ENCODE peak calls at places on chromosomes 7 and 10, in nine cellular contexts. One of them, this sample, is unnamed.

GRCh38 chr10:97532935-97533671 is 34.4 kb downstream of the UBTD1 start:
- DNase-seq in fibroblast of the aortic adventitia: peak
- DNase-seq in NB4: no peak
- DNase-seq in dorsolateral prefrontal cortex: peak
- DNase-seq in heart left ventricle: no peak
- DNase-seq in IMR-90: peak
- DNase-seq in suprapubic skin: no peak
- DNase-seq in pancreas: no peak
- DNase-seq in ascending aorta: no peak
- DNase-seq in this sample: no peak

GRCh38 chr7:39353615-39354376 is 212.4 kb upstream of the YAE1 start:
- DNase-seq in fibroblast of the aortic adventitia: peak
- DNase-seq in NB4: no peak
- DNase-seq in dorsolateral prefrontal cortex: no peak
- DNase-seq in heart left ventricle: peak
- DNase-seq in IMR-90: no peak
- DNase-seq in suprapubic skin: no peak
- DNase-seq in pancreas: peak
- DNase-seq in ascending aorta: no peak
- DNase-seq in this sample: no peak

GRCh38 chr7:82677493-82677892 is 233.9 kb upstream of the CACNA2D1 start:
- DNase-seq in fibroblast of the aortic adventitia: no peak
- DNase-seq in NB4: peak
- DNase-seq in dorsolateral prefrontal cortex: no peak
- DNase-seq in heart left ventricle: no peak
- DNase-seq in IMR-90: peak
- DNase-seq in suprapubic skin: no peak
- DNase-seq in pancreas: no peak
- DNase-seq in ascending aorta: no peak
- DNase-seq in this sample: no peak

GRCh38 chr7:99109108-99110051 is 34.5 kb downstream of the SMURF1 start:
- DNase-seq in fibroblast of the aortic adventitia: peak
- DNase-seq in NB4: no peak
- DNase-seq in dorsolateral prefrontal cortex: peak
- DNase-seq in heart left ventricle: peak
- DNase-seq in IMR-90: peak
- DNase-seq in suprapubic skin: no peak
- DNase-seq in pancreas: no peak
- DNase-seq in ascending aorta: no peak
- DNase-seq in this sample: no peak

GRCh38 chr10:133260895-133261725 is 15.6 kb downstream of the ADAM8 start:
- DNase-seq in fibroblast of the aortic adventitia: no peak
- DNase-seq in NB4: peak
- DNase-seq in dorsolateral prefrontal cortex: peak
- DNase-seq in heart left ventricle: peak
- DNase-seq in IMR-90: no peak
- DNase-seq in suprapubic skin: peak
- DNase-seq in pancreas: peak
- DNase-seq in ascending aorta: peak
- DNase-seq in this sample: peak

GRCh38 chr7:33698006-33698405 is 207.3 kb upstream of the BMPER start:
- DNase-seq in fibroblast of the aortic adventitia: no peak
- DNase-seq in NB4: no peak
- DNase-seq in dorsolateral prefrontal cortex: no peak
- DNase-seq in heart left ventricle: no peak
- DNase-seq in IMR-90: no peak
- DNase-seq in suprapubic skin: no peak
- DNase-seq in pancreas: no peak
- DNase-seq in ascending aorta: no peak
- DNase-seq in this sample: no peak

GRCh38 chr10:83078160-83078559 is 1061.1 kb upstream of the GHITM start:
- DNase-seq in fibroblast of the aortic adventitia: no peak
- DNase-seq in NB4: no peak
- DNase-seq in dorsolateral prefrontal cortex: no peak
- DNase-seq in heart left ventricle: no peak
- DNase-seq in IMR-90: no peak
- DNase-seq in suprapubic skin: no peak
- DNase-seq in pancreas: no peak
- DNase-seq in ascending aorta: no peak
- DNase-seq in this sample: no peak

GRCh38 chr7:128781126-128781525 is 5.5 kb upstream of the OPN1SW start:
- DNase-seq in fibroblast of the aortic adventitia: peak
- DNase-seq in NB4: no peak
- DNase-seq in dorsolateral prefrontal cortex: no peak
- DNase-seq in heart left ventricle: peak
- DNase-seq in IMR-90: peak
- DNase-seq in suprapubic skin: no peak
- DNase-seq in pancreas: no peak
- DNase-seq in ascending aorta: peak
- DNase-seq in this sample: no peak

GRCh38 chr7:2171855-2172254 is 60.9 kb downstream of the MAD1L1 start:
- DNase-seq in fibroblast of the aortic adventitia: no peak
- DNase-seq in NB4: peak
- DNase-seq in dorsolateral prefrontal cortex: no peak
- DNase-seq in heart left ventricle: no peak
- DNase-seq in IMR-90: no peak
- DNase-seq in suprapubic skin: no peak
- DNase-seq in pancreas: no peak
- DNase-seq in ascending aorta: no peak
- DNase-seq in this sample: no peak

GRCh38 chr7:2173184-2173827 is 59.4 kb downstream of the MAD1L1 start:
- DNase-seq in fibroblast of the aortic adventitia: no peak
- DNase-seq in NB4: no peak
- DNase-seq in dorsolateral prefrontal cortex: no peak
- DNase-seq in heart left ventricle: no peak
- DNase-seq in IMR-90: no peak
- DNase-seq in suprapubic skin: no peak
- DNase-seq in pancreas: no peak
- DNase-seq in ascending aorta: no peak
- DNase-seq in this sample: no peak

GRCh38 chr7:2170576-2171521 is 61.9 kb downstream of the MAD1L1 start:
- DNase-seq in fibroblast of the aortic adventitia: no peak
- DNase-seq in NB4: no peak
- DNase-seq in dorsolateral prefrontal cortex: no peak
- DNase-seq in heart left ventricle: no peak
- DNase-seq in IMR-90: no peak
- DNase-seq in suprapubic skin: no peak
- DNase-seq in pancreas: no peak
- DNase-seq in ascending aorta: no peak
- DNase-seq in this sample: no peak

GRCh38 chr7:2169923-2170575 is 62.7 kb downstream of the MAD1L1 start:
- DNase-seq in fibroblast of the aortic adventitia: no peak
- DNase-seq in NB4: no peak
- DNase-seq in dorsolateral prefrontal cortex: no peak
- DNase-seq in heart left ventricle: no peak
- DNase-seq in IMR-90: no peak
- DNase-seq in suprapubic skin: no peak
- DNase-seq in pancreas: no peak
- DNase-seq in ascending aorta: no peak
- DNase-seq in this sample: no peak

DNA sequence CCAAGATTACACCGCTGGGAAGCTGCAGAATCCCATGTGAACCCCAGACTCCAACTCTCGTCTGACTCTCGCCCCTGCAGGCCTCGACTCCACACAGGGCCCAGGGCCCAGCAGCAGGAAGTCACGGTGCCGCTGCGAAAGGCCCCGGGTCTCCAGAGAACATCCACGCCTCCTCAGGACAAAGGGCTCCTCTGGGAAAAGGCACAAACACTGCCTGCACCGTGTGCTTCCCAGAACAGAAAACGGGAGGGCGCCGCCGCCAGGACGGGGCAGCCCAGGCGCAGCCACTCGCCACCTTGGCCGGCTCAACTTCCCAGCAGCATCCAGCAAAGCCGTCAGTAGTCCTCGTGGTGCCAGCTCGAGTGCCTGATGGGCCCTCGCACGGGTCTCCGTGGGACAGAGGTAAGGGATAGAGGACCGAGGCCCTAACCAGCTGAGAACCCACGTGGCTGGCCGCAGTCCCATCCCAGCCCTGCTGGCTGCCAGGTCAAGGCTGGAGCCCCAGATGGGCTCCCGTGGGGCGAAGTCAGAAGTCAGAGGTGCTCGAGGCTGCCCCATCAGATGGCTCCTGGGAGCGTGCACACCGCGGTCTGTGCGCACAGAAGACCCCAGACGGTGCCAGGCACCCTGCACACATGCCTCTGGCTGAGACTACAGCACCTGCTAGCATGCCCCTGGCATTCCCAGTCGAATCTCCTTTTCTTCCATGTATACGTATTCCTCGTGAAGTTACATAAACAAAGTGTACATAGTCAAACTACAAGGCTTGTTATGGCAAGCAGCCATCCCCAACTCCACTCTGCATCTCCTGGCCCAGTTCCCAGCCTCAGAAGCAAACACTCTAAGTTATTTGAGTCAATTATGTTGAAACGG is 60.2 kb downstream of the MAD1L1 start:
- DNase-seq in fibroblast of the aortic adventitia: peak
- DNase-seq in NB4: no peak
- DNase-seq in dorsolateral prefrontal cortex: no peak
- DNase-seq in heart left ventricle: no peak
- DNase-seq in IMR-90: peak
- DNase-seq in suprapubic skin: no peak
- DNase-seq in pancreas: peak
- DNase-seq in ascending aorta: no peak
- DNase-seq in this sample: no peak
- TF ChIP-seq CTCF in fibroblast of the aortic adventitia: no peak
- TF ChIP-seq CTCF in NB4: no peak
- TF ChIP-seq CTCF in dorsolateral prefrontal cortex: no peak
- TF ChIP-seq CTCF in heart left ventricle: no peak
- TF ChIP-seq CTCF in IMR-90: no peak
- TF ChIP-seq CTCF in suprapubic skin: no peak
- TF ChIP-seq CTCF in pancreas: no peak
- TF ChIP-seq CTCF in ascending aorta: no peak
- TF ChIP-seq CTCF in this sample: no peak

DNA sequence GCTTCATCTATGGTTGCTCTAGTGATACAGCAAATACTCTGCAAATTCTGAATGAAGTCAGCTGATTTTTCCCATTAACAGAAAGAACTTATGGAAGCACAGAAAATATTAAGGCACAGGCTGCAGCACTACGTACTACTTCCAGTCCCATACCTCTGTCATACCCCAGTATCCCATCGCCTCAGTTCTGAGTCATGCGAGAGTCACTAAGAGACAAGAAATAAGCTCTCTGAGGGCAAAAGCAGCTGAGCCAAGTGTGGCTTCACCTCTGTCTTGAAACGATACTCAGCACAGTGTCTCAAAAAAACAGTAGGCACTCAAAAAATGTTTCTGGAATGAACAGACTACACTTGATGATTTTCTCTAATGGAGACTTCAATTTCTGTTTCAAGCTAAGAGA is 48.2 kb downstream of the EZH2 start:
- DNase-seq in fibroblast of the aortic adventitia: no peak
- DNase-seq in NB4: no peak
- DNase-seq in dorsolateral prefrontal cortex: no peak
- DNase-seq in heart left ventricle: no peak
- DNase-seq in IMR-90: no peak
- DNase-seq in suprapubic skin: no peak
- DNase-seq in pancreas: no peak
- DNase-seq in ascending aorta: no peak
- DNase-seq in this sample: no peak
- TF ChIP-seq CTCF in fibroblast of the aortic adventitia: no peak
- TF ChIP-seq CTCF in NB4: no peak
- TF ChIP-seq CTCF in dorsolateral prefrontal cortex: no peak
- TF ChIP-seq CTCF in heart left ventricle: no peak
- TF ChIP-seq CTCF in IMR-90: no peak
- TF ChIP-seq CTCF in suprapubic skin: no peak
- TF ChIP-seq CTCF in pancreas: no peak
- TF ChIP-seq CTCF in ascending aorta: no peak
- TF ChIP-seq CTCF in this sample: no peak

DNA sequence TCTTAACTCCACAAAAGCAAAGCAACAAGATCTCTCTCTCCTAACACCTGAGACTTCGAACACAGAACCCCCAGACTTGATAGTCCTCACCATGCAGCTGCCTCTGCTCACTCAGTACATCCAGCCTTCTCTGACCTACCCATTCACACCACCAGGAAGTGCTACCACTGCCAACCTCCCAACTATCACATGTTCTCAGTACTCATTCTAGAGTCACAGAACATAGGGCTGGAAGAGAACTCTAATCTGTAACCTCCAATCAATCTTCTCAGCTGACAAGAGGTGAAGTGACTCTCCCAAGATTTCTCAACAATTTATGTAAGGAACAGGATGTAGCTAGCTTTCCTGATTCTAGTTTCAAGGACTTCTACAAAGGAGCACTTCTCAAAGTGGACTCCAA is 3.8 kb downstream of the NUDCD3 start:
- DNase-seq in fibroblast of the aortic adventitia: peak
- DNase-seq in NB4: peak
- DNase-seq in dorsolateral prefrontal cortex: no peak
- DNase-seq in heart left ventricle: no peak
- DNase-seq in IMR-90: peak
- DNase-seq in suprapubic skin: no peak
- DNase-seq in pancreas: no peak
- DNase-seq in ascending aorta: no peak
- DNase-seq in this sample: no peak
- TF ChIP-seq CTCF in fibroblast of the aortic adventitia: no peak
- TF ChIP-seq CTCF in NB4: no peak
- TF ChIP-seq CTCF in dorsolateral prefrontal cortex: no peak
- TF ChIP-seq CTCF in heart left ventricle: no peak
- TF ChIP-seq CTCF in IMR-90: peak
- TF ChIP-seq CTCF in suprapubic skin: no peak
- TF ChIP-seq CTCF in pancreas: no peak
- TF ChIP-seq CTCF in ascending aorta: no peak
- TF ChIP-seq CTCF in this sample: no peak

GRCh38 chr10:21830037-21830436 is 173.5 kb downstream of the DNAJC1 start:
- DNase-seq in fibroblast of the aortic adventitia: no peak
- DNase-seq in NB4: no peak
- DNase-seq in dorsolateral prefrontal cortex: no peak
- DNase-seq in heart left ventricle: no peak
- DNase-seq in IMR-90: no peak
- DNase-seq in suprapubic skin: no peak
- DNase-seq in pancreas: no peak
- DNase-seq in ascending aorta: no peak
- DNase-seq in this sample: no peak

GRCh38 chr10:21831986-21832735 is 171.4 kb downstream of the DNAJC1 start:
- DNase-seq in fibroblast of the aortic adventitia: peak
- DNase-seq in NB4: no peak
- DNase-seq in dorsolateral prefrontal cortex: no peak
- DNase-seq in heart left ventricle: no peak
- DNase-seq in IMR-90: peak
- DNase-seq in suprapubic skin: no peak
- DNase-seq in pancreas: no peak
- DNase-seq in ascending aorta: no peak
- DNase-seq in this sample: no peak

GRCh38 chr10:21827308-21827707 is 176.2 kb downstream of the DNAJC1 start:
- DNase-seq in fibroblast of the aortic adventitia: no peak
- DNase-seq in NB4: no peak
- DNase-seq in dorsolateral prefrontal cortex: no peak
- DNase-seq in heart left ventricle: no peak
- DNase-seq in IMR-90: no peak
- DNase-seq in suprapubic skin: no peak
- DNase-seq in pancreas: no peak
- DNase-seq in ascending aorta: no peak
- DNase-seq in this sample: no peak

DNA sequence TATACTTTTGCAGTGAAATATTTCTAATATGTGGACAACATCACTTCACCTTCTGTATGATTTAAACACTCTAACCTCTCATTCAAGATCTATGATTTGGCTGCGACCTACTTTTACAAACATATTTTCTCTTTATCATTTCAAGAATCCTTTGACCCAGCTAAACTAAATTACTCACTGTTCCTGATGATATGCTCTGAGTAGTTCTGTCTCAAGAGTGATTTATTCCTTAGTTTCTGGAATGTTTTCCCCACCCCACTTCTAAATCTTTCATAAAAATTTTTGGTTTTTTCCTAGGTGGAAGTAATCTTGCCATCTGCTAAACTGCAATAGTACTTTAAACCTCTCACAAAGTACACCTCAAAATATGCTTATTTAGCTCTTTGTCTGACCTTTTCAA is 170.8 kb downstream of the DNAJC1 start:
- DNase-seq in fibroblast of the aortic adventitia: peak
- DNase-seq in NB4: no peak
- DNase-seq in dorsolateral prefrontal cortex: no peak
- DNase-seq in heart left ventricle: no peak
- DNase-seq in IMR-90: no peak
- DNase-seq in suprapubic skin: no peak
- DNase-seq in pancreas: no peak
- DNase-seq in ascending aorta: no peak
- DNase-seq in this sample: no peak
- TF ChIP-seq CTCF in fibroblast of the aortic adventitia: no peak
- TF ChIP-seq CTCF in NB4: no peak
- TF ChIP-seq CTCF in dorsolateral prefrontal cortex: no peak
- TF ChIP-seq CTCF in heart left ventricle: no peak
- TF ChIP-seq CTCF in IMR-90: no peak
- TF ChIP-seq CTCF in suprapubic skin: no peak
- TF ChIP-seq CTCF in pancreas: no peak
- TF ChIP-seq CTCF in ascending aorta: no peak
- TF ChIP-seq CTCF in this sample: no peak

This sample was measured in GM06990.